ENCODE peak calls at places on chromosome 22, in four cellular contexts. G, L, J and E are unnamed samples.
A peak's percentile ranks its signal among the peaks of the same experiment; 100 is the strongest.

GRCh38 chr22:40120783-40121182 is 56.9 kb upstream of the TNRC6B start:
- DNase-seq in G (no peak), J (no peak), L (no peak), E (no peak)

GRCh38 chr22:34489861-34490260 is 569.6 kb upstream of the LARGE1 start:
- DNase-seq in J (no peak), G (no peak), L (no peak), E (no peak)

GRCh38 chr22:38462960-38463784 is 4.7 kb upstream of the KDELR3 start:
- DNase-seq in L (no peak), G (no peak), J (no peak), E (no peak)

GRCh38 chr22:49006207-49007012 is 821.3 kb downstream of the BRD1 start:
- DNase-seq in G (no peak), J (no peak), L (no peak), E (no peak)

GRCh38 chr22:43263645-43264514 is 76.9 kb upstream of the TTLL12 start:
- DNase-seq in L (peak; percentile 77), J (peak; percentile 74), G (peak; percentile 74), E (peak; percentile 77)

GRCh38 chr22:36329217-36330078 is 58.3 kb downstream of the MYH9 start:
- DNase-seq in G (peak; percentile 78), L (no peak), J (peak; percentile 72), E (no peak)

GRCh38 chr22:38467904-38468760 is at the start of gene KDELR3:
- DNase-seq in J (peak; percentile 77), L (peak; percentile 74), G (peak; percentile 43), E (peak; percentile 69)

GRCh38 chr22:22180738-22181514 is 63.7 kb upstream of the VPREB1 start:
- DNase-seq in G (no peak), J (no peak), L (no peak), E (no peak)

GRCh38 chr22:29154364-29155048 is 51.2 kb upstream of the EMID1 start:
- DNase-seq in J (peak; percentile 89), L (peak; percentile 71), G (peak; percentile 69), E (peak; percentile 65)

GRCh38 chr22:38461057-38461413 is 6.0 kb upstream of the KCNJ4 start:
- DNase-seq in G (no peak), J (no peak), L (peak; percentile 14), E (no peak)